ENCODE peak calls at places on chromosomes 13 and 19, in eight cellular contexts. Y, A, Q, O, S, T, V and Z are unnamed samples.

GRCh38 chr13:71320452-71320851 is 546.6 kb downstream of the DACH1 start:
- DNase-seq in Y (peak), A (no peak), Q (peak), O (no peak), S (peak), T (no peak), V (no peak), Z (no peak)

GRCh38 chr19:44722131-44723121 is 23.5 kb downstream of the CEACAM16 start:
- DNase-seq in Y (no peak), A (no peak), Q (peak), O (no peak), S (no peak), T (no peak), V (no peak), Z (no peak)

GRCh38 chr13:57932071-57932470 is 300.5 kb downstream of the PCDH17 start:
- DNase-seq in Y (no peak), A (no peak), Q (no peak), O (no peak), S (no peak), T (no peak), V (no peak), Z (no peak)

GRCh38 chr19:53132231-53132991 is at the start of gene ZNF415:
- DNase-seq in Y (no peak), A (peak), Q (no peak), O (peak), S (peak), T (peak), V (no peak), Z (peak)

GRCh38 chr19:6730153-6730804 is 7.1 kb downstream of the GPR108 start:
- DNase-seq in Y (peak), A (peak), Q (peak), O (peak), S (peak), T (peak), V (no peak), Z (peak)

GRCh38 chr19:31127132-31127967 is 221.9 kb downstream of the TSHZ3 start:
- DNase-seq in Y (no peak), A (no peak), Q (peak), O (no peak), S (no peak), T (peak), V (no peak), Z (peak)

GRCh38 chr19:58585442-58586130 is 12.5 kb upstream of the MZF1 start:
- DNase-seq in Y (no peak), A (no peak), Q (no peak), O (no peak), S (no peak), T (no peak), V (no peak), Z (no peak)

GRCh38 chr19:45677351-45678230 is 9.6 kb downstream of the GIPR start:
- DNase-seq in Y (peak), A (peak), Q (peak), O (peak), S (peak), T (no peak), V (peak), Z (peak)

GRCh38 chr19:19651076-19651475 is 7.6 kb upstream of the GMIP start:
- DNase-seq in Y (no peak), A (no peak), Q (no peak), O (no peak), S (no peak), T (no peak), V (no peak), Z (no peak)

DNA sequence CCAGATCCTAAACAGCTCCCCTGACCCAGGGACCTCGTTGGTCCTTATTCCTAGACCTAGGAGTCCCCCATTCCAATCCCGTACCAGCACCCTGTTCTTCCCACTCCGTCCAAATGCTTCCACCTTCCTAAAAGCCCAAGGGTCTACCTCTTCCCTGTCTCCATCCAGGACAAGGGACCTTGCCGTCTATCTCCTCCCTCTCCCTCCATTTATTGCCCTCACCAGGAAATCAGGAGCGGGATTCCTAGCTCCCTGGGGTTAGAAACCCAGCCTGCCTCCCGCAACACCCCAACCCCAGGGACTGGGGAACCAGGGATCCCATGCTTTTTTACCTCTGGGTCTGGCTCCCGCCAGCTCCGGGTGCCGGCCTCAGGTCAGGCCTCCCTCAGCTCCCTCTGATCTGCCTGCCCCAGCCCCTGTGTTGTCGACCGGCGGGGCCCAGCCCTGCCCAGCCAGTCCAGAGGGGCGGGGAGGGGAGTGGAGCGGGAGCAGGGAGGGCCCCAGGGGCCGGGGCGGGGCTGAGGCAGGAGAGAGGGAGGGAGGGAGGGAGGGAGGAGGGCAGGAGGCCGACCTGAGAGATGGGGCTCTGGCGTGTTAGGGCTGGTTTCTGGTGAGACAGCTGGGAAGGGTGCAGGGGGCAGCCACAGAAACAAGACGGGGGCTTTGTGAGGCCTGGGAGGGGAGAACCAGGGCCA is at the start of gene B3GNT8:
- DNase-seq in Y (peak), A (peak), Q (no peak), O (peak), S (peak), T (peak), V (peak), Z (peak)
- TF ChIP-seq EP300 in Y (no peak), A (peak), Q (no peak), O (no peak), S (no peak), T (no peak), V (no peak), Z (no peak)

DNA sequence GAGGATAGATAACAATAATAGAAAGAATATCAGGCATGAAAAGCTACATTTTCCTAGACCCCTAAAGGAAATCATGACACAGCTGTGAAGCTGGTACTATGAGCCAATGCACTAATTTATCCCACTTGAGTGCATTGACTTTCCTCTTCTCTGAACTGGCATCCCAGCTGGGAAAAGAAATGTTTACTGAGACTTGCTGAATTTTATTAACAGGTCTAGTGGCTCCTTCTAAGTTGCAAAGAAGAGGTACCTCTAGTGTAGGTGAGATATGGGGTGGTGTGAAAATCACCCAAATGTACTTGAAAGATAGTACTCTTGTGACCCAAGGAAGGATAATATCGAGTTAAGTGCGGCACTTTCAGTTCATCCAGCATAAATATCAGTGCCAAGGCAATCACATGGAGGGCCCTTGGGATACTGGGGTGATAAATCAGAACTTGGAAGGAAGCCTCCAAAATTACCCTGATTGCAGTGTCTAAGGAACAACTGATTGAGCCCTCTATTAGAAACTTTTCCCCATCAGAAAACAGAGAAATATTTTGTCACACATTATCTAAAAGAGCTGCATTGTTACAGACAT is 369.2 kb downstream of the PCDH9 start:
- DNase-seq in Y (no peak), A (no peak), Q (no peak), O (no peak), S (no peak), T (no peak), V (no peak), Z (no peak)
- H3K4me3 ChIP-seq in Y (no peak), A (no peak), Q (no peak), O (no peak), S (no peak), T (no peak), V (no peak), Z (no peak)

DNA sequence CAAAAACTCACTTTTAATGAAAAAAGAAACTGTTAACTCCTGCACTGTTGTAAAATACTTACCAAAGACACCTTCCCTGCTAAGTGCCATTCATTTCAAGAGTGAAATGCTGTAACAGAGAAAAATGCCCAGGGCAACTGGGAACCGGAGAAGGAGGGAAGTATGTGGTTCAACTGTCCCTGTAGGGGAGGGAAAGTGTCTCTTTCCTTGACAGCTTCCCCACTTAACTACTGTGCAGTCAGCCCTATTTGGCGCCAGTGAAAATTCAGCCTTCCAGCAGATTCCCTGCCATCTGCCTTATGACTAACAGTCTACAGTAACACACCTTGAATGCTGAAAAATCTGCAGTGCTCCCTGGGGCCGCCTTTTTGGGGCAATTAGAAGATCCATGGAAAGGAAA is 789.0 kb downstream of the DIAPH3 start:
- DNase-seq in Y (no peak), A (no peak), Q (no peak), O (no peak), S (no peak), T (no peak), V (no peak), Z (no peak)
- TF ChIP-seq EP300 in Y (no peak), A (no peak), Q (no peak), O (no peak), S (no peak), T (no peak), V (no peak), Z (no peak)

GRCh38 chr19:11556634-11557420 is 2.2 kb downstream of the ELOF1 start:
- DNase-seq in Y (no peak), A (no peak), Q (no peak), O (no peak), S (no peak), T (no peak), V (no peak), Z (no peak)
- H3K4me3 ChIP-seq in Y (no peak), A (no peak), Q (no peak), O (no peak), S (no peak), T (no peak), V (no peak), Z (no peak)

DNA sequence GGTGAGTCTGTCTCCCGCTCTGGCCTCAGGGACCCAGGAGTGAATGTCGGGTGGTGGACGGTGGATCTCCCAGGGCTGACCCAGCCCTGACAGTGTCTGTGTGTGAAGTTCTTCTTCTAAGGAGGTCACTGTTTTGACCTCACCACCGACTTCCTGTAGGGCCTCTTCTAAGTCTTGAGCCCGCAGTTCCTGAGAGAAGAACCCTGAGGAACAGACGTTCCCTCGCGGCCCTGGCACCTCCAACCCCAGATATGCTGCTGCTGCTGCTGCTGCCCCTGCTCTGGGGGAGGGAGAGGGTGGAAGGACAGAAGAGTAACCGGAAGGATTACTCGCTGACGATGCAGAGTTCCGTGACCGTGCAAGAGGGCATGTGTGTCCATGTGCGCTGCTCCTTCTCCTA is at the start of gene SIGLEC7:
- DNase-seq in Y (no peak), A (peak), Q (no peak), O (no peak), S (no peak), T (no peak), V (no peak), Z (no peak)
- TF ChIP-seq EP300 in Y (no peak), A (peak), Q (no peak), O (no peak), S (no peak), T (no peak), V (no peak), Z (no peak)

GRCh38 chr19:13505761-13506549 is at the start of gene CACNA1A:
- DNase-seq in Y (no peak), A (no peak), Q (no peak), O (peak), S (peak), T (no peak), V (no peak), Z (no peak)
- H3K4me3 ChIP-seq in Y (no peak), A (peak), Q (no peak), O (peak), S (peak), T (peak), V (peak), Z (no peak)

GRCh38 chr13:35347679-35348205 is 128.7 kb downstream of the MAB21L1 start:
- DNase-seq in Y (no peak), A (no peak), Q (no peak), O (no peak), S (no peak), T (no peak), V (no peak), Z (no peak)

GRCh38 chr13:35349052-35349451 is 127.4 kb downstream of the MAB21L1 start:
- DNase-seq in Y (no peak), A (no peak), Q (no peak), O (no peak), S (no peak), T (no peak), V (no peak), Z (no peak)

GRCh38 chr13:35345992-35346391 is 130.5 kb downstream of the MAB21L1 start:
- DNase-seq in Y (peak), A (no peak), Q (no peak), O (no peak), S (no peak), T (no peak), V (no peak), Z (no peak)

GRCh38 chr13:35346494-35346893 is 130.0 kb downstream of the MAB21L1 start:
- DNase-seq in Y (no peak), A (no peak), Q (no peak), O (no peak), S (no peak), T (no peak), V (no peak), Z (no peak)

DNA sequence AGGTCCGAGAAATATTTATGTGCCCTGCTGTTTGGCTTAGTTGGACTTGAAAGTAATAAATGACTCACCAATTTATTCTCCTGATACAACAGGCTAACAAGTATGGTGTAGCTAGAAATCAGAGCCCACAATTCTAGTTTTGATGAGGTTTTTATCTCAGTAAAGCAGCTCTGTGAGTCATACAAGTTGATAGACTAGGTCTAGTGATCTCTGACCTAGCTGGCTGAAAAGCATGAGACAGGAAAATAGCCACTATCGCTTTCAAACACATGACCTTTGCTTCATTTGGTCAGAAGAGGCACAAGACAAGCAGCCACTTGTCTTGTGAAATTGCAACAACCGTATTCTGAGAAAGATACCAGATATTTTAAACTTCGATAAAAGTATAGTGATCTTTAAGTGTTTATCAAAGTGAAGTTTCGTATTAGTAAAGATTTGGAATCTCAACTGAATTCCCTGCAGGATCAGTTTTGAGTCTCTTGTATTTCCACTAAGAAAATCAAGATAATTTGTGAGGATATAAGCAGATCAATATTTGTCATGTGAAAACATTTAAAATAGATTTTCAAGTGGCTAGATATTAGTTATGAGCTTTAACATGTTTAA is 126.7 kb downstream of the MAB21L1 start:
- DNase-seq in Y (peak), A (no peak), Q (peak), O (no peak), S (no peak), T (no peak), V (no peak), Z (no peak)
- TF ChIP-seq EP300 in Y (no peak), A (no peak), Q (no peak), O (no peak), S (no peak), T (no peak), V (no peak), Z (no peak)